ENCODE peak calls at places on chromosomes 12 and 14, in four cellular contexts. One of them, this sample, is unnamed.

GRCh38 chr12:84822541-84822940 is 90.1 kb downstream of the SLC6A15 start:
- DNase-seq in neural progenitor cell: no peak
- DNase-seq in activated B cell treated with CpG ODN at 0.5 μM for 24 hours: no peak
- DNase-seq in choroid plexus epithelial cell: peak; percentile 35
- DNase-seq in this sample: no peak

GRCh38 chr12:107775093-107775721 is 703 bp downstream of the ASCL4 start:
- DNase-seq in neural progenitor cell: peak; percentile 91
- DNase-seq in activated B cell treated with CpG ODN at 0.5 μM for 24 hours: no peak
- DNase-seq in choroid plexus epithelial cell: peak; percentile 2
- DNase-seq in this sample: no peak

GRCh38 chr12:20455001-20455706 is 86.8 kb downstream of the PDE3A start:
- DNase-seq in neural progenitor cell: no peak
- DNase-seq in activated B cell treated with CpG ODN at 0.5 μM for 24 hours: no peak
- DNase-seq in choroid plexus epithelial cell: no peak
- DNase-seq in this sample: no peak

GRCh38 chr12:56317675-56318074 is 1.9 kb upstream of the CNPY2 start:
- DNase-seq in neural progenitor cell: peak; percentile 21
- DNase-seq in activated B cell treated with CpG ODN at 0.5 μM for 24 hours: no peak
- DNase-seq in choroid plexus epithelial cell: no peak
- DNase-seq in this sample: no peak

GRCh38 chr12:127594351-127594970 is 672.5 kb upstream of the TMEM132C start:
- DNase-seq in neural progenitor cell: peak; percentile 68
- DNase-seq in activated B cell treated with CpG ODN at 0.5 μM for 24 hours: no peak
- DNase-seq in choroid plexus epithelial cell: no peak
- DNase-seq in this sample: no peak

GRCh38 chr12:13992585-13992984 is 11.2 kb upstream of the GRIN2B start:
- DNase-seq in neural progenitor cell: no peak
- DNase-seq in activated B cell treated with CpG ODN at 0.5 μM for 24 hours: no peak
- DNase-seq in choroid plexus epithelial cell: no peak
- DNase-seq in this sample: no peak

GRCh38 chr12:13342971-13343370 is 146.4 kb downstream of the EMP1 start:
- DNase-seq in neural progenitor cell: no peak
- DNase-seq in activated B cell treated with CpG ODN at 0.5 μM for 24 hours: no peak
- DNase-seq in choroid plexus epithelial cell: no peak
- DNase-seq in this sample: no peak

GRCh38 chr12:4857472-4858291 is 52.0 kb upstream of the KCNA1 start:
- DNase-seq in neural progenitor cell: peak; percentile 89
- DNase-seq in activated B cell treated with CpG ODN at 0.5 μM for 24 hours: peak; percentile 64
- DNase-seq in choroid plexus epithelial cell: peak; percentile 80
- DNase-seq in this sample: peak; percentile 55

GRCh38 chr12:78916845-78917480 is 52.4 kb downstream of the SYT1 start:
- DNase-seq in neural progenitor cell: no peak
- DNase-seq in activated B cell treated with CpG ODN at 0.5 μM for 24 hours: no peak
- DNase-seq in choroid plexus epithelial cell: peak; percentile 66
- DNase-seq in this sample: no peak

GRCh38 chr12:6538420-6539275 is 4.3 kb downstream of the GAPDH start:
- DNase-seq in neural progenitor cell: no peak
- DNase-seq in activated B cell treated with CpG ODN at 0.5 μM for 24 hours: no peak
- DNase-seq in choroid plexus epithelial cell: no peak
- DNase-seq in this sample: no peak

GRCh38 chr14:53850714-53851296 is 105.8 kb downstream of the BMP4 start:
- DNase-seq in neural progenitor cell: no peak
- DNase-seq in activated B cell treated with CpG ODN at 0.5 μM for 24 hours: no peak
- DNase-seq in choroid plexus epithelial cell: peak; percentile 16
- DNase-seq in this sample: no peak

GRCh38 chr12:27542628-27543027 is 18.6 kb downstream of the PPFIBP1 start:
- DNase-seq in neural progenitor cell: no peak
- DNase-seq in activated B cell treated with CpG ODN at 0.5 μM for 24 hours: no peak
- DNase-seq in choroid plexus epithelial cell: peak; percentile 99
- DNase-seq in this sample: no peak

GRCh38 chr12:2395352-2395977 is 342.7 kb downstream of the CACNA1C start:
- DNase-seq in neural progenitor cell: peak; percentile 80
- DNase-seq in activated B cell treated with CpG ODN at 0.5 μM for 24 hours: no peak
- DNase-seq in choroid plexus epithelial cell: peak; percentile 59
- DNase-seq in this sample: no peak

GRCh38 chr12:6943387-6943718 is 263 bp upstream of the RNU7-1 start:
- DNase-seq in neural progenitor cell: peak; percentile 95
- DNase-seq in activated B cell treated with CpG ODN at 0.5 μM for 24 hours: peak; percentile 49
- DNase-seq in choroid plexus epithelial cell: peak; percentile 98
- DNase-seq in this sample: peak; percentile 93

GRCh38 chr14:55926007-55926406 is 192.2 kb upstream of the PELI2 start:
- DNase-seq in neural progenitor cell: no peak
- DNase-seq in activated B cell treated with CpG ODN at 0.5 μM for 24 hours: no peak
- DNase-seq in choroid plexus epithelial cell: no peak
- DNase-seq in this sample: no peak

GRCh38 chr14:65472189-65472588 is 59.7 kb downstream of the FUT8 start:
- DNase-seq in neural progenitor cell: peak; percentile 58
- DNase-seq in activated B cell treated with CpG ODN at 0.5 μM for 24 hours: no peak
- DNase-seq in choroid plexus epithelial cell: no peak
- DNase-seq in this sample: no peak

GRCh38 chr14:67395876-67396189 is 16.1 kb downstream of the PLEK2 start:
- DNase-seq in neural progenitor cell: no peak
- DNase-seq in activated B cell treated with CpG ODN at 0.5 μM for 24 hours: no peak
- DNase-seq in choroid plexus epithelial cell: no peak
- DNase-seq in this sample: no peak

GRCh38 chr12:6764011-6764828 is 1.9 kb upstream of the PTMS start:
- DNase-seq in neural progenitor cell: peak; percentile 97
- DNase-seq in activated B cell treated with CpG ODN at 0.5 μM for 24 hours: peak; percentile 26
- DNase-seq in choroid plexus epithelial cell: peak; percentile 99
- DNase-seq in this sample: peak; percentile 77

GRCh38 chr12:110742718-110743570 is at the start of gene PPP1CC:
- DNase-seq in neural progenitor cell: peak; percentile 99
- DNase-seq in activated B cell treated with CpG ODN at 0.5 μM for 24 hours: peak; percentile 82
- DNase-seq in choroid plexus epithelial cell: peak; percentile 94
- DNase-seq in this sample: peak; percentile 62

GRCh38 chr12:117441751-117442150 is 80.3 kb upstream of the NOS1 start:
- DNase-seq in neural progenitor cell: no peak
- DNase-seq in activated B cell treated with CpG ODN at 0.5 μM for 24 hours: no peak
- DNase-seq in choroid plexus epithelial cell: no peak
- DNase-seq in this sample: no peak

DNA sequence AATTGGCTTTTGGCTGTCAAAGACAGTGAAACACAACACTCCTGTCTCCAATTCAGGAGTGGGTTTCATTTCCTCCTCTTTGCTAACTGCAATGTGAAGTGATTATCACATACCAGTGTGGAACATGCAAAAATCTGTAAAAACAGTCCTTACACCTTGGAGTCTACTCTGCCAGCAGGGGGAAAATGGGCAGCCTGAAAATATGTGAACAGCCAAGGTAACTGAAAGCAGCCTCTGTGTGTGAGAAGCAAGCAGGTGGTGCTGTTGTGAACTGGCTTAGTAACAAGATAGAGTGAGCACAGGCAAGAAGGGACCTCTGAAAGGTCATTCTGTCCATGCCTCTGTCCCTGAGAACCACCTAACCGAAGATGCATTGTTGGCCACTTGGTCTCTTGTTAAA is 6.0 kb downstream of the PRMT8 start:
- DNase-seq in neural progenitor cell: peak; percentile 40
- DNase-seq in activated B cell treated with CpG ODN at 0.5 μM for 24 hours: no peak
- DNase-seq in choroid plexus epithelial cell: no peak
- DNase-seq in this sample: no peak
- TF ChIP-seq CTCF in neural progenitor cell: peak; percentile 44
- TF ChIP-seq CTCF in activated B cell treated with CpG ODN at 0.5 μM for 24 hours: no peak
- TF ChIP-seq CTCF in choroid plexus epithelial cell: peak; percentile 27
- TF ChIP-seq CTCF in this sample: no peak

GRCh38 chr12:53443955-53444354 is 2.4 kb downstream of the PRR13 start:
- DNase-seq in neural progenitor cell: no peak
- DNase-seq in activated B cell treated with CpG ODN at 0.5 μM for 24 hours: no peak
- DNase-seq in choroid plexus epithelial cell: no peak
- DNase-seq in this sample: no peak

GRCh38 chr12:53441040-53441833 is at the start of gene PRR13:
- DNase-seq in neural progenitor cell: peak; percentile 100
- DNase-seq in activated B cell treated with CpG ODN at 0.5 μM for 24 hours: peak; percentile 88
- DNase-seq in choroid plexus epithelial cell: peak; percentile 100
- DNase-seq in this sample: peak; percentile 89
- TF ChIP-seq CTCF in neural progenitor cell: no peak
- TF ChIP-seq CTCF in activated B cell treated with CpG ODN at 0.5 μM for 24 hours: no peak
- TF ChIP-seq CTCF in choroid plexus epithelial cell: no peak
- TF ChIP-seq CTCF in this sample: no peak

GRCh38 chr12:23504043-23504442 is 445.4 kb downstream of the SOX5 start:
- DNase-seq in neural progenitor cell: no peak
- DNase-seq in activated B cell treated with CpG ODN at 0.5 μM for 24 hours: no peak
- DNase-seq in choroid plexus epithelial cell: no peak
- DNase-seq in this sample: no peak

GRCh38 chr12:23503544-23503943 is 445.9 kb downstream of the SOX5 start:
- DNase-seq in neural progenitor cell: no peak
- DNase-seq in activated B cell treated with CpG ODN at 0.5 μM for 24 hours: no peak
- DNase-seq in choroid plexus epithelial cell: no peak
- DNase-seq in this sample: no peak

GRCh38 chr12:23510484-23510883 is 439.0 kb downstream of the SOX5 start:
- DNase-seq in neural progenitor cell: no peak
- DNase-seq in activated B cell treated with CpG ODN at 0.5 μM for 24 hours: no peak
- DNase-seq in choroid plexus epithelial cell: no peak
- DNase-seq in this sample: no peak

GRCh38 chr12:23502259-23502658 is 447.2 kb downstream of the SOX5 start:
- DNase-seq in neural progenitor cell: no peak
- DNase-seq in activated B cell treated with CpG ODN at 0.5 μM for 24 hours: no peak
- DNase-seq in choroid plexus epithelial cell: no peak
- DNase-seq in this sample: no peak

GRCh38 chr12:23504641-23505399 is 444.6 kb downstream of the SOX5 start:
- DNase-seq in neural progenitor cell: no peak
- DNase-seq in activated B cell treated with CpG ODN at 0.5 μM for 24 hours: no peak
- DNase-seq in choroid plexus epithelial cell: no peak
- DNase-seq in this sample: no peak
- TF ChIP-seq CTCF in neural progenitor cell: no peak
- TF ChIP-seq CTCF in activated B cell treated with CpG ODN at 0.5 μM for 24 hours: no peak
- TF ChIP-seq CTCF in choroid plexus epithelial cell: no peak
- TF ChIP-seq CTCF in this sample: no peak

GRCh38 chr12:65740873-65741600 is 83.2 kb upstream of the HMGA2 start:
- DNase-seq in neural progenitor cell: peak; percentile 92
- DNase-seq in activated B cell treated with CpG ODN at 0.5 μM for 24 hours: peak; percentile 49
- DNase-seq in choroid plexus epithelial cell: peak; percentile 87
- DNase-seq in this sample: peak; percentile 43

GRCh38 chr12:65740506-65740872 is 83.8 kb upstream of the HMGA2 start:
- DNase-seq in neural progenitor cell: no peak
- DNase-seq in activated B cell treated with CpG ODN at 0.5 μM for 24 hours: no peak
- DNase-seq in choroid plexus epithelial cell: peak; percentile 50
- DNase-seq in this sample: no peak

GRCh38 chr12:65739606-65740005 is 84.7 kb upstream of the HMGA2 start:
- DNase-seq in neural progenitor cell: no peak
- DNase-seq in activated B cell treated with CpG ODN at 0.5 μM for 24 hours: no peak
- DNase-seq in choroid plexus epithelial cell: no peak
- DNase-seq in this sample: no peak

GRCh38 chr12:65742481-65742971 is 81.8 kb upstream of the HMGA2 start:
- DNase-seq in neural progenitor cell: peak; percentile 92
- DNase-seq in activated B cell treated with CpG ODN at 0.5 μM for 24 hours: no peak
- DNase-seq in choroid plexus epithelial cell: peak; percentile 42
- DNase-seq in this sample: peak; percentile 35

GRCh38 chr12:65741662-65742480 is 82.4 kb upstream of the HMGA2 start:
- DNase-seq in neural progenitor cell: peak; percentile 70
- DNase-seq in activated B cell treated with CpG ODN at 0.5 μM for 24 hours: no peak
- DNase-seq in choroid plexus epithelial cell: peak; percentile 59
- DNase-seq in this sample: peak; percentile 38
- TF ChIP-seq CTCF in neural progenitor cell: peak; percentile 17
- TF ChIP-seq CTCF in activated B cell treated with CpG ODN at 0.5 μM for 24 hours: no peak
- TF ChIP-seq CTCF in choroid plexus epithelial cell: no peak
- TF ChIP-seq CTCF in this sample: no peak

DNA sequence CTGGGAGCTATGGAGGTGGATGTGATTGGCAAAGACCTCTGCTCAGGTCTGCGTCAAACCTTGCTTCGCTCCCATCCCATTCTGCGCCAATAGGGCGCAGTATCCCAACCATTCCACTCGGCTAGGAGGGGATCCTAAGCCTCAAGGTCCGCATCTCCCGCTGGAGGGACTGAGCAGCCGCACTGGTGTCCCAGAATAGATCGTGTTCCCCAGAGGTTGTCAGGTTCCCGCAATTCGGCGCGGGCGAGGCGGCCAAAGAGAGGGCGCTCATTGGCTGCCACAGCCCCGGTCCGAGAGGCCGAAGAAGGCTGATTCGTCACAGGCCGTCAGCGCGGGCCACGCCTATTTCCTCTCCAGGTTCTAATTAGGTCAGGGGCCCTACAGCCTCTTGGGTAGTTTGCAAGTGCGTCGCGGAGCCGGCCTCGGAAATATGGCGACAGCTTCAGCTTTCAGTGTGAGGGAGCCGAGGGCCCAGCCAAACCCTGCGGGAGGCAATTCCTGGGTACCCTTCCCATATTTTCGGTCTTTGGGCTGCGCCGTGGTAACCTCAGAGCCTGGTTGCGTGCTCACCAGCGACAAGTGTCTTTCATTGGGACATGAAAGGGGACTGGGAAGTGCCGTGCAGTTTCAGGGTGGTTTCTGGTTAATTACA is 5.0 kb downstream of the OR10AD1 start:
- DNase-seq in neural progenitor cell: peak; percentile 97
- DNase-seq in activated B cell treated with CpG ODN at 0.5 μM for 24 hours: peak; percentile 84
- DNase-seq in choroid plexus epithelial cell: peak; percentile 97
- DNase-seq in this sample: no peak
- TF ChIP-seq CTCF in neural progenitor cell: no peak
- TF ChIP-seq CTCF in activated B cell treated with CpG ODN at 0.5 μM for 24 hours: no peak
- TF ChIP-seq CTCF in choroid plexus epithelial cell: peak; percentile 38
- TF ChIP-seq CTCF in this sample: no peak

GRCh38 chr12:114360485-114360884 is 45.5 kb downstream of the TBX5 start:
- DNase-seq in neural progenitor cell: no peak
- DNase-seq in activated B cell treated with CpG ODN at 0.5 μM for 24 hours: no peak
- DNase-seq in choroid plexus epithelial cell: no peak
- DNase-seq in this sample: no peak

GRCh38 chr12:114355389-114356088 is 50.4 kb downstream of the TBX5 start:
- DNase-seq in neural progenitor cell: peak; percentile 54
- DNase-seq in activated B cell treated with CpG ODN at 0.5 μM for 24 hours: no peak
- DNase-seq in choroid plexus epithelial cell: no peak
- DNase-seq in this sample: no peak
- TF ChIP-seq CTCF in neural progenitor cell: peak; percentile 58
- TF ChIP-seq CTCF in activated B cell treated with CpG ODN at 0.5 μM for 24 hours: no peak
- TF ChIP-seq CTCF in choroid plexus epithelial cell: no peak
- TF ChIP-seq CTCF in this sample: no peak

DNA sequence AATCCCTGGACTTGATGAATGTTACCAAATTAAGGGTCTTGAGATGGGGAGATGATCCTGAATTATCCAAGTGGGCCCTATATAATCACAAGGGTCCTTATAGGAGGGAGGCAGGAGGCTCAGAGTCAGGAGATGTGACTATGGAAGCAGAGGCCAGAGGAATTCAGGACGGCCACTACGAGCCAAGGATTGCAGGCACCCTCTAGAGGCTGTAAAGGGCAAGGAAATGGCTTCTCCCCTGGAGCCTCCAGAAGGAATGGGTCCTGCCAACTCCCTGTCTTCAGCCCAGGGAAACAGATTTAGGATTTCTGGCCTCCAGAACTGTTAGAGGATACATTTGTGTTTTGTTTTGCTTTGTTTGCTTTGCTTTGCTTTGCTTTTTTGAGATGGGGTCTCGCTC is 8.8 kb downstream of the BDKRB1 start:
- DNase-seq in neural progenitor cell: peak; percentile 25
- DNase-seq in activated B cell treated with CpG ODN at 0.5 μM for 24 hours: no peak
- DNase-seq in choroid plexus epithelial cell: peak; percentile 54
- DNase-seq in this sample: no peak
- TF ChIP-seq CTCF in neural progenitor cell: peak; percentile 44
- TF ChIP-seq CTCF in activated B cell treated with CpG ODN at 0.5 μM for 24 hours: no peak
- TF ChIP-seq CTCF in choroid plexus epithelial cell: peak; percentile 69
- TF ChIP-seq CTCF in this sample: peak; percentile 12

GRCh38 chr14:101112351-101113107 is 209.0 kb upstream of the RTL1 start:
- DNase-seq in neural progenitor cell: no peak
- DNase-seq in activated B cell treated with CpG ODN at 0.5 μM for 24 hours: no peak
- DNase-seq in choroid plexus epithelial cell: no peak
- DNase-seq in this sample: no peak
- TF ChIP-seq CTCF in neural progenitor cell: no peak
- TF ChIP-seq CTCF in activated B cell treated with CpG ODN at 0.5 μM for 24 hours: no peak
- TF ChIP-seq CTCF in choroid plexus epithelial cell: no peak
- TF ChIP-seq CTCF in this sample: no peak